ENCODE peak calls at places on chromosomes 7 and 10, in six cellular contexts. P is frontal cortex; N is ureter; V is MCF 10A; Y is hepatocyte; I is stimulated activated CD4-positive, alpha-beta T cell treated with anti-CD3 and anti-CD28 coated beads, Interleukin-15, amount 100 ng/mL, for 24 hours. A is an unnamed sample.

GRCh38 chr7:498678-499641 is 20.7 kb downstream of the PDGFA start:
- DNase-seq in V (no peak), N (no peak), P (no peak), I (no peak), Y (no peak), A (no peak)

GRCh38 chr7:157006205-157006747 is 4.2 kb downstream of the MNX1 start:
- DNase-seq in V (no peak), Y (no peak), P (no peak), I (no peak), N (no peak), A (no peak)

GRCh38 chr10:130423455-130424305 is 287.5 kb downstream of the GLRX3 start:
- DNase-seq in V (no peak), N (no peak), Y (no peak), P (no peak), I (no peak), A (no peak)

GRCh38 chr7:105829681-105830322 is 46.6 kb downstream of the ATXN7L1 start:
- DNase-seq in I (no peak), P (no peak), N (no peak), Y (no peak), V (no peak), A (no peak)

GRCh38 chr10:80529604-80530003 is 8.1 kb upstream of the SH2D4B start:
- DNase-seq in N (no peak), P (no peak), I (peak), V (no peak), Y (no peak), A (no peak)

GRCh38 chr10:104274762-104275721 is 6.1 kb downstream of the GSTO2 start:
- DNase-seq in N (peak), Y (peak), I (peak), P (no peak), V (peak), A (peak)

GRCh38 chr7:123183431-123183830 is 16.3 kb downstream of the SLC13A1 start:
- DNase-seq in V (no peak), P (no peak), I (no peak), Y (no peak), N (no peak), A (no peak)

GRCh38 chr7:127782550-127783266 is 130.7 kb downstream of the SND1 start:
- DNase-seq in N (no peak), Y (no peak), P (no peak), I (no peak), V (no peak), A (no peak)

GRCh38 chr10:126156012-126156411 is 232.3 kb downstream of the ADAM12 start:
- DNase-seq in V (no peak), I (no peak), N (no peak), Y (no peak), P (no peak), A (no peak)

GRCh38 chr7:77866370-77866769 is 67.8 kb downstream of the PHTF2 start:
- DNase-seq in P (no peak), V (no peak), Y (no peak), N (no peak), I (no peak), A (no peak)

GRCh38 chr7:137403282-137403681 is 59.7 kb upstream of the PTN start:
- DNase-seq in Y (no peak), V (no peak), P (no peak), N (no peak), I (no peak), A (no peak)

GRCh38 chr7:28879105-28879504 is 79.0 kb downstream of the TRIL start:
- DNase-seq in V (no peak), N (no peak), P (no peak), I (no peak), Y (no peak), A (no peak)

GRCh38 chr10:60967854-60968484 is 24.0 kb upstream of the RHOBTB1 start:
- DNase-seq in N (no peak), P (no peak), I (peak), Y (no peak), V (no peak), A (no peak)

GRCh38 chr10:137031-137430 is 1.8 kb downstream of the ZMYND11 start:
- DNase-seq in Y (peak), I (peak), V (peak), N (no peak), P (no peak), A (peak)

GRCh38 chr10:100970076-100970913 is 991 bp downstream of the SEMA4G start:
- DNase-seq in I (peak), P (peak), N (no peak), Y (peak), V (no peak), A (peak)

GRCh38 chr7:85000973-85001372 is 185.9 kb downstream of the SEMA3D start:
- DNase-seq in N (no peak), I (no peak), V (no peak), Y (no peak), P (no peak), A (no peak)

GRCh38 chr10:47349941-47350371 is 1.8 kb downstream of the RBP3 start:
- DNase-seq in N (no peak), I (no peak), Y (no peak), P (no peak), V (no peak), A (no peak)

GRCh38 chr10:97234403-97234802 is 48.6 kb upstream of the SLIT1 start:
- DNase-seq in P (no peak), N (no peak), Y (peak), V (peak), I (no peak), A (peak)

GRCh38 chr7:107920048-107920772 is 29.2 kb downstream of the DLD start:
- DNase-seq in N (no peak), I (no peak), Y (no peak), V (peak), P (no peak), A (no peak)

A was measured in erythroblast.